ENCODE peak calls at places on chromosome 22, in six cellular contexts. L is upper lobe of right lung; R is thoracic aorta; E is tibial nerve; A is naive thymus-derived CD4-positive, alpha-beta T cell; W is right lobe of liver. I is an unnamed sample.
A peak's percentile ranks its signal among the peaks of the same experiment; 100 is the strongest.

GRCh38 chr22:49924113-49924833 is 5.8 kb downstream of the CRELD2 start:
- DNase-seq in R (no peak), A (no peak), E (no peak), L (no peak), W (no peak), I (no peak)

GRCh38 chr22:48366591-48366990 is 1461.1 kb downstream of the BRD1 start:
- DNase-seq in E (no peak), R (no peak), L (no peak), A (no peak), W (no peak), I (no peak)

GRCh38 chr22:24432059-24432853 is 4.9 kb downstream of the ADORA2A start:
- DNase-seq in R (no peak), E (peak; percentile 45), L (peak; percentile 75), W (peak; percentile 79), A (no peak), I (no peak)

GRCh38 chr22:41352058-41352457 is 29.7 kb upstream of the TEF start:
- DNase-seq in A (no peak), R (no peak), W (no peak), E (no peak), L (no peak), I (no peak)

GRCh38 chr22:41216984-41217383 is 11.9 kb downstream of the L3MBTL2 start:
- DNase-seq in R (no peak), A (no peak), L (no peak), E (no peak), W (no peak), I (no peak)

GRCh38 chr22:37086184-37086583 is 23.3 kb downstream of the TMPRSS6 start:
- DNase-seq in E (no peak), A (no peak), L (no peak), W (no peak), R (no peak), I (no peak)

GRCh38 chr22:27873476-27873875 is 45.6 kb downstream of the PITPNB start:
- DNase-seq in L (no peak), W (no peak), A (no peak), R (no peak), E (no peak), I (no peak)

GRCh38 chr22:24954114-24954463 is 1.6 kb downstream of the KIAA1671 start:
- DNase-seq in R (no peak), W (no peak), L (no peak), A (no peak), E (no peak), I (no peak)

GRCh38 chr22:21047730-21048129 is 2.0 kb downstream of the LRRC74B start:
- DNase-seq in E (no peak), R (no peak), W (no peak), L (no peak), A (no peak), I (no peak)

GRCh38 chr22:28344893-28345292 is 334.7 kb downstream of the TTC28 start:
- DNase-seq in W (no peak), A (no peak), L (no peak), E (no peak), R (no peak), I (no peak)

GRCh38 chr22:46761017-46761416 is 1.4 kb upstream of the TBC1D22A start:
- DNase-seq in E (no peak), L (no peak), W (peak; percentile 7), A (no peak), R (no peak), I (no peak)
- H3K4me3 ChIP-seq in E (no peak overlapping the region), L (no peak overlapping the region), W (no peak overlapping the region), A (no peak overlapping the region), R (peak overlapping the region; percentile 90), I (no peak overlapping the region)

GRCh38 chr22:23071163-23072034 is 1.1 kb downstream of the GNAZ start:
- DNase-seq in A (no peak), E (no peak), W (peak; percentile 16), R (no peak), L (peak; percentile 58), I (no peak)
- H3K27ac ChIP-seq in A (peak overlapping the region; percentile 16), E (peak overlapping the region; percentile 62), W (no peak overlapping the region), R (no peak overlapping the region), L (no peak overlapping the region), I (no peak overlapping the region)

DNA sequence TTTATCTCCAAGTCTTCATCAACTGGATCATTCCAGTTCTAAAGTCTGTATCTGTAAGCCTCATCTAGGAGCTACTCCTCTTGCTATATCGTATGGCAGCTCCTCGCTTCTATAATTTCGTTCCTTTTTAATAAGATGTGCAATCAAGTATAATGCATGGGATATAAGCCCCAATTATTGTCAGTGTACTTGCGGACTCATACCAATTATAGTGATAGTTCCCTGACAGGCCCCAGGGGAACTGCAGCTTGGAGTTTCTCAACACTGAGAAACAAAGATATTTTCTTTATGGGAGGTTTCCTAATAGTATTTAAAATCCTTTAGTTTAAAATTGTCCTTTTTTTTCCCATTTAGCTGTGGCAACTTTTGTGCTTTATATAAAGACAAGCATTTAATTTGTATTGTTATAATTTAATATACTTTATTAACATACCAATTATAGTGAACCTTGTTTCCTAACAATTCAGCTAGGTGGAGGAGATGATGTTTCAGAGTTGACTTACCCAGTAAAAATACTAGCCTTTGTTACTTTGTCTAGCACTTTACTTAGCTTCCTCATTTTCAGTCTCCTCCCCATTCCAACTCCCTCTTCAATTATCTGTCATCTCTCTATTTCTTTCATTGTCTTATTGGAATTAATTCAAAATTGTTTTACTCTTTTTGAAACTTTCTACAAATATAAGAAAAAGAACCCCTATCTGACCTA is 25.3 kb upstream of the DDX17 start:
- DNase-seq in A (no peak), E (no peak), R (no peak), L (no peak), W (no peak), I (no peak)
- H3K4me3 ChIP-seq in A (no peak overlapping the region), E (no peak overlapping the region), R (no peak overlapping the region), L (no peak overlapping the region), W (no peak overlapping the region), I (peak overlapping the region; percentile 51)

GRCh38 chr22:22197993-22198402 is 46.6 kb upstream of the VPREB1 start:
- DNase-seq in L (no peak), E (no peak), W (no peak), A (no peak), R (no peak), I (no peak)

GRCh38 chr22:22196833-22197477 is 47.6 kb upstream of the VPREB1 start:
- DNase-seq in E (no peak), R (no peak), L (no peak), A (no peak), W (no peak), I (no peak)

GRCh38 chr22:22200569-22201184 is 43.9 kb upstream of the VPREB1 start:
- DNase-seq in L (no peak), W (no peak), A (no peak), R (no peak), E (no peak), I (no peak)

GRCh38 chr22:22199634-22200033 is 45.0 kb upstream of the VPREB1 start:
- DNase-seq in W (no peak), E (no peak), A (no peak), R (no peak), L (no peak), I (no peak)

DNA sequence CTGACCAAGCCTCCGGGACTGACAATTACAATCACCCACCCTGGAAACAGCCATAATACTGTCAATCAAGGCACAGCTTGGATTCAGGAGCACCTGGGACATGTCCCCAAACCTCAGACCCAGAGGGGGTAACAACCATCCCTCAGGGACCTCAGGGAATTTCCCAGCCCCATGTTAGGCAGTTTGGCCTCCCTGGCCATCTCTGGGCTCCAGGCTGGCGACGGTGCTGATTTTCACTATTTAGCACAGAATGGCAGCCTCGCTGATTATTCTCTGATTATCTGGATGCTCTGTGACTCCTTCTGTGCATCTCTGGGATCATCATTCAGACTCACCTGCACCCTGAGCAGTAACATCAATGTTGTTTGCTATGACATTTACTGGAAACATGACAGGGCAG is 45.8 kb upstream of the VPREB1 start:
- DNase-seq in R (no peak), E (no peak), W (no peak), A (no peak), L (no peak), I (no peak)
- H3K27ac ChIP-seq in R (no peak overlapping the region), E (no peak overlapping the region), W (no peak overlapping the region), A (no peak overlapping the region), L (no peak overlapping the region), I (no peak overlapping the region)

GRCh38 chr22:33321466-33321865 is 263.3 kb upstream of the SYN3 start:
- DNase-seq in R (no peak), A (no peak), L (no peak), E (no peak), W (no peak), I (no peak)
- H3K4me3 ChIP-seq in R (no peak overlapping the region), A (no peak overlapping the region), L (no peak overlapping the region), E (no peak overlapping the region), W (no peak overlapping the region), I (no peak overlapping the region)

I was measured in CD4-positive, CD25-positive, alpha-beta regulatory T cell.